ENCODE peak calls at places on chromosomes 4 and X, in eight cellular contexts. O, J, X, I, Q, G, E and B are unnamed samples.
A peak's percentile ranks its signal among the peaks of the same experiment; 100 is the strongest.

GRCh38 chr4:185457136-185457535 is 14.4 kb downstream of the CCDC110 start:
- DNase-seq in G (no peak), J (no peak), X (no peak), Q (no peak), O (no peak), E (peak; percentile 17), I (peak; percentile 23), B (no peak)

GRCh38 chr4:76308548-76308947 is 2.0 kb downstream of the STBD1 start:
- DNase-seq in I (no peak), X (no peak), J (peak; percentile 87), O (no peak), Q (peak; percentile 81), E (peak; percentile 94), G (peak; percentile 46), B (peak; percentile 85)

GRCh38 chrX:39576081-39576701 is 521.6 kb downstream of the BCOR start:
- DNase-seq in J (no peak), G (no peak), I (peak; percentile 57), O (no peak), E (peak; percentile 20), X (no peak), Q (no peak), B (peak; percentile 13)

GRCh38 chr4:88091378-88091777 is 67.1 kb downstream of the ABCG2 start:
- DNase-seq in Q (no peak), E (no peak), X (no peak), I (no peak), J (no peak), G (no peak), O (no peak), B (no peak)

GRCh38 chrX:28223469-28223868 is 242.2 kb upstream of the DCAF8L1 start:
- DNase-seq in E (no peak), Q (no peak), J (no peak), X (no peak), O (no peak), G (no peak), I (no peak), B (no peak)

GRCh38 chr4:184957451-184958115 is 60.7 kb upstream of the HELT start:
- DNase-seq in I (no peak), J (no peak), Q (no peak), G (no peak), X (no peak), O (no peak), E (no peak), B (no peak)

GRCh38 chrX:85907316-85907715 is 140.0 kb downstream of the CHM start:
- DNase-seq in X (no peak), G (no peak), I (no peak), J (no peak), E (no peak), Q (no peak), O (no peak), B (no peak)

GRCh38 chrX:41589634-41590270 is 99.0 kb upstream of the GPR34 start:
- DNase-seq in O (no peak), I (no peak), X (no peak), J (peak; percentile 1), G (no peak), Q (no peak), E (no peak), B (no peak)

GRCh38 chrX:24956828-24957227 is 58.9 kb downstream of the ARX start:
- DNase-seq in E (no peak), X (no peak), G (no peak), I (no peak), O (no peak), J (no peak), Q (no peak), B (no peak)

GRCh38 chrX:53184836-53185235 is 40.2 kb downstream of the KDM5C start:
- DNase-seq in I (no peak), X (no peak), E (no peak), Q (no peak), J (no peak), G (no peak), O (no peak), B (no peak)

GRCh38 chrX:11724122-11725017 is 33.7 kb upstream of the MSL3 start:
- DNase-seq in E (peak; percentile 25), I (peak; percentile 12), O (no peak), X (no peak), G (no peak), Q (no peak), J (peak; percentile 0), B (no peak)

GRCh38 chr4:99084595-99084994 is 4.0 kb downstream of the ADH5 start:
- DNase-seq in X (no peak), G (no peak), J (no peak), I (no peak), Q (no peak), O (no peak), E (no peak), B (no peak)

GRCh38 chr4:99078336-99078735 is 10.3 kb downstream of the ADH5 start:
- DNase-seq in O (no peak), J (no peak), Q (no peak), I (no peak), E (no peak), X (no peak), G (no peak), B (no peak)

GRCh38 chr4:99078931-99079624 is 9.5 kb downstream of the ADH5 start:
- DNase-seq in E (no peak), O (no peak), G (no peak), Q (no peak), J (no peak), I (no peak), X (no peak), B (no peak)

GRCh38 chr4:99079625-99080295 is 8.8 kb downstream of the ADH5 start:
- DNase-seq in E (no peak), Q (no peak), O (no peak), I (no peak), X (no peak), G (no peak), J (no peak), B (no peak)

GRCh38 chr4:99082192-99082591 is 6.4 kb downstream of the ADH5 start:
- DNase-seq in Q (no peak), O (no peak), I (no peak), J (no peak), X (no peak), E (no peak), G (no peak), B (no peak)
- H3K4me1 ChIP-seq in Q (no peaks in the 10 kb centered on the region), O (peaks cover 16% of the 10 kb centered on the region), I (no peaks in the 10 kb centered on the region), J (peaks cover 63% of the 10 kb centered on the region), X (peaks cover 33% of the 10 kb centered on the region), E (peaks cover 1% of the 10 kb centered on the region), G (peaks cover 5% of the 10 kb centered on the region), B (no peaks in the 10 kb centered on the region)

GRCh38 chr4:146096374-146096773 is 79.1 kb upstream of the LSM6 start:
- DNase-seq in Q (no peak), E (no peak), O (no peak), J (no peak), X (no peak), I (no peak), G (no peak), B (no peak)

GRCh38 chr4:146095867-146096266 is 79.7 kb upstream of the LSM6 start:
- DNase-seq in J (no peak), G (no peak), O (no peak), X (no peak), I (no peak), Q (no peak), E (no peak), B (no peak)

GRCh38 chr4:146098978-146099377 is 76.5 kb upstream of the LSM6 start:
- DNase-seq in Q (no peak), X (no peak), J (no peak), G (no peak), E (no peak), O (no peak), I (no peak), B (no peak)

GRCh38 chr4:146098397-146098796 is 77.1 kb upstream of the LSM6 start:
- DNase-seq in O (no peak), E (no peak), X (no peak), J (no peak), G (no peak), Q (no peak), I (no peak), B (no peak)

GRCh38 chr4:146099585-146099984 is 75.9 kb upstream of the LSM6 start:
- DNase-seq in O (no peak), J (no peak), G (no peak), Q (no peak), I (no peak), X (no peak), E (no peak), B (no peak)
- H3K4me3 ChIP-seq in O (no peak overlapping the region), J (no peak overlapping the region), G (no peak overlapping the region), Q (no peak overlapping the region), I (no peak overlapping the region), X (no peak overlapping the region), E (no peak overlapping the region), B (no peak overlapping the region)

GRCh38 chr4:66300336-66300934 is 630.1 kb upstream of the EPHA5 start:
- DNase-seq in X (no peak), O (no peak), G (no peak), I (no peak), Q (no peak), J (no peak), E (no peak), B (no peak)

GRCh38 chr4:66294626-66295025 is 624.3 kb upstream of the EPHA5 start:
- DNase-seq in I (peak; percentile 49), O (no peak), Q (no peak), G (no peak), J (no peak), X (no peak), E (no peak), B (no peak)

DNA sequence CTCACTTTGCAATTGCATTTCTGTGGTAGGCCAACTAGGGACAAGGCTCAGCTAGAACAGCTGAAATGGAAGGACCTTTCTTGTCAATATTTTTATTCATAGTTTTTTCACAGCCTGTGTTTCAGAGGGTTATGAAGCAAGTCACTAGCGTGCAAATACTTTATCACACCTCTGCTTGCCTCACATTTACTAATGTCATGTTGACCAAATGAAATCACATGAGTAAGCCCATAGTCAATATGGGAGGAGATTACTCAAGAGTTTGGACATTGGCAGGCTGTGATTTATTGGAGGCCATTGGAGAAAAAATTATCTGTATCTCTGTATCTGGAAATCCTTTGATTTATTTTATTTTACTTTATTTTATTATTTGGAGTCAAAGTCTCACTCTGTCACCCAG is 628.3 kb upstream of the EPHA5 start:
- DNase-seq in Q (no peak), X (no peak), I (no peak), E (no peak), G (no peak), J (no peak), O (no peak), B (no peak)
- H3K4me1 ChIP-seq in Q (no peaks in the 10 kb centered on the region), X (no peaks in the 10 kb centered on the region), I (peaks cover 5% of the 10 kb centered on the region), E (no peaks in the 10 kb centered on the region), G (no peaks in the 10 kb centered on the region), J (no peaks in the 10 kb centered on the region), O (no peaks in the 10 kb centered on the region), B (no peaks in the 10 kb centered on the region)

GRCh38 chrX:113873056-113873455 is 710.8 kb upstream of the HTR2C start:
- DNase-seq in I (no peak), X (no peak), J (no peak), O (no peak), G (no peak), Q (no peak), E (no peak), B (no peak)

GRCh38 chrX:113868716-113869115 is 715.2 kb upstream of the HTR2C start:
- DNase-seq in O (no peak), I (no peak), J (no peak), G (no peak), X (no peak), E (no peak), Q (no peak), B (no peak)

DNA sequence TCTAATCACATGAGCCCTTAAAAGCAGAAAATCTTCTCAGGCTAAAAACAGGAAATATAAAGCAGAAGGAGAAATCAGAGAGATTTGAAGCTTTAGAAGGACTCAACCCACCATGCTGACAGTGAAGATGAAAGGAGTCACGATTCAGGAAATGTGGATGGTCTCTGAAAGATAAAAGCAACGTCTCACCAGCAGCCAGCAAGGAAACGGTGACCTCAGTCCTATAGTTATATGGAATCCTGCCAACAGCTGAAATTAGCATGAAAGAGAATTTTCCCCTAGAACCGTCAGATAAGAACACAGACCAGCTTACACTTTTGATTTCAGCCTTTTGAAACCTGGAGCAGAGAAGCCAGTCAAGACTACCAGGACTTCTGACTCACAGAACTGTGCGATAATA is 715.7 kb upstream of the HTR2C start:
- DNase-seq in X (no peak), I (no peak), Q (no peak), E (peak; percentile 50), J (no peak), G (no peak), O (no peak), B (no peak)
- H3K4me3 ChIP-seq in X (no peak overlapping the region), I (no peak overlapping the region), Q (no peak overlapping the region), E (no peak overlapping the region), J (no peak overlapping the region), G (no peak overlapping the region), O (no peak overlapping the region), B (no peak overlapping the region)